ENCODE peak calls at places on chromosomes 4 and X, in nine cellular contexts. J is cardiac fibroblast; U is HEK293T; S is CD4-positive, alpha-beta T cell; D is activated CD4-positive, CD25-positive, alpha-beta regulatory T cell treated with anti-CD3 and anti-CD28 coated beads, Interleukin-2, amount 50 U/mL, for 72 hours; C is neural progenitor cell; O is COR-L47; X is neural crest cell; M is heart right ventricle. H is an unnamed sample.

GRCh38 chrX:153032397-153033118 is 23.7 kb upstream of the PNMA3 start:
- DNase-seq in J (peak; percentile 46), U (peak; percentile 82), S (peak; percentile 58), D (peak; percentile 83), C (peak; percentile 69), O (peak; percentile 35), X (peak; percentile 80), M (peak; percentile 79), H (peak; percentile 1)

GRCh38 chr4:60981534-60981933 is 218.6 kb upstream of the ADGRL3 start:
- DNase-seq in J (no peak), U (no peak), S (no peak), D (no peak), C (no peak), O (no peak), X (no peak), M (no peak), H (no peak)

GRCh38 chr4:73998040-73999011 is at the start of gene CXCL5:
- DNase-seq in J (peak; percentile 89), U (no peak), S (no peak), D (no peak), C (peak; percentile 78), O (no peak), X (peak; percentile 26), M (peak; percentile 26), H (no peak)

GRCh38 chrX:102651968-102652744 is 873 bp downstream of the GPRASP1 start:
- DNase-seq in J (peak; percentile 50), U (no peak), S (peak; percentile 49), D (peak; percentile 34), C (peak; percentile 41), O (peak; percentile 16), X (peak; percentile 6), M (no peak), H (no peak)

GRCh38 chrX:39705299-39705698 is 392.5 kb downstream of the BCOR start:
- DNase-seq in J (peak; percentile 92), U (peak; percentile 68), S (no peak), D (no peak), C (no peak), O (no peak), X (no peak), M (peak; percentile 67), H (peak; percentile 54)

GRCh38 chrX:128396601-128397000 is 344.4 kb upstream of the ACTRT1 start:
- DNase-seq in J (no peak), U (no peak), S (no peak), D (no peak), C (no peak), O (no peak), X (no peak), M (no peak), H (no peak)

GRCh38 chr4:74258949-74259348 is 49.3 kb upstream of the EPGN start:
- DNase-seq in J (peak; percentile 70), U (no peak), S (no peak), D (no peak), C (no peak), O (no peak), X (no peak), M (no peak), H (peak; percentile 50)

GRCh38 chr4:6910340-6910959 is 824 bp downstream of the TBC1D14 start:
- DNase-seq in J (no peak), U (peak; percentile 41), S (no peak), D (no peak), C (peak; percentile 57), O (no peak), X (no peak), M (no peak), H (no peak)

GRCh38 chrX:154534526-154535322 is 11.9 kb downstream of the G6PD start:
- DNase-seq in J (peak; percentile 83), U (peak; percentile 93), S (peak; percentile 82), D (peak; percentile 94), C (peak; percentile 92), O (peak; percentile 72), X (peak; percentile 85), M (peak; percentile 87), H (no peak)

GRCh38 chr4:74117024-74117534 is 18.1 kb upstream of the CXCL2 start:
- DNase-seq in J (peak; percentile 99), U (no peak), S (no peak), D (no peak), C (no peak), O (no peak), X (no peak), M (no peak), H (peak; percentile 86)

GRCh38 chr4:185559913-185560281 is 24.6 kb upstream of the PDLIM3 start:
- DNase-seq in J (peak; percentile 77), U (no peak), S (no peak), D (no peak), C (no peak), O (peak; percentile 2), X (no peak), M (no peak), H (no peak)

GRCh38 chr4:156362581-156362980 is 408.9 kb upstream of the CTSO start:
- DNase-seq in J (peak; percentile 25), U (no peak), S (no peak), D (no peak), C (no peak), O (no peak), X (no peak), M (no peak), H (no peak)

GRCh38 chrX:93874554-93874953 is 200.5 kb downstream of the FAM133A start:
- DNase-seq in J (peak; percentile 23), U (peak; percentile 17), S (no peak), D (no peak), C (peak; percentile 77), O (no peak), X (peak; percentile 65), M (no peak), H (peak; percentile 1)

GRCh38 chr4:122666527-122667245 is 45.8 kb upstream of the IL21 start:
- DNase-seq in J (peak; percentile 96), U (no peak), S (no peak), D (no peak), C (no peak), O (no peak), X (no peak), M (no peak), H (peak; percentile 76)

GRCh38 chr4:7893539-7893938 is 46.1 kb downstream of the AFAP1 start:
- DNase-seq in J (no peak), U (no peak), S (no peak), D (no peak), C (no peak), O (no peak), X (no peak), M (no peak), H (no peak)

GRCh38 chrX:38260231-38260630 is 39.6 kb upstream of the SRPX start:
- DNase-seq in J (peak; percentile 33), U (peak; percentile 68), S (no peak), D (no peak), C (peak; percentile 39), O (no peak), X (no peak), M (no peak), H (no peak)

GRCh38 chr4:102217345-102217744 is 127.9 kb downstream of the SLC39A8 start:
- DNase-seq in J (no peak), U (no peak), S (no peak), D (no peak), C (no peak), O (no peak), X (no peak), M (no peak), H (peak; percentile 83)

GRCh38 chr4:93066746-93067145 is 761.8 kb upstream of the ATOH1 start:
- DNase-seq in J (no peak), U (no peak), S (no peak), D (no peak), C (no peak), O (no peak), X (no peak), M (no peak), H (no peak)

GRCh38 chr4:57102050-57102564 is 8.1 kb downstream of the IGFBP7 start:
- DNase-seq in J (peak; percentile 100), U (no peak), S (no peak), D (no peak), C (no peak), O (no peak), X (no peak), M (peak; percentile 45), H (no peak)

GRCh38 chr4:6687947-6688878 is 5.5 kb upstream of the S100P start:
- DNase-seq in J (no peak), U (no peak), S (no peak), D (no peak), C (no peak), O (no peak), X (no peak), M (no peak), H (peak; percentile 92)

GRCh38 chr4:31045724-31046318 is 325.7 kb downstream of the PCDH7 start:
- DNase-seq in J (peak; percentile 32), U (peak; percentile 5), S (no peak), D (no peak), C (no peak), O (peak; percentile 63), X (no peak), M (no peak), H (peak; percentile 45)

GRCh38 chrX:41933546-41933945 is 10.2 kb upstream of the CASK start:
- DNase-seq in J (no peak), U (no peak), S (no peak), D (no peak), C (no peak), O (no peak), X (no peak), M (no peak), H (no peak)

GRCh38 chr4:63348735-63349673 is 1060.2 kb downstream of the TECRL start:
- DNase-seq in J (no peak), U (no peak), S (no peak), D (no peak), C (no peak), O (no peak), X (no peak), M (peak; percentile 6), H (no peak)

GRCh38 chr4:68249434-68249833 is 3.9 kb upstream of the TMPRSS11B start:
- DNase-seq in J (no peak), U (no peak), S (no peak), D (no peak), C (no peak), O (no peak), X (no peak), M (no peak), H (no peak)

GRCh38 chr4:140937866-140938265 is 181.7 kb upstream of the TBC1D9 start:
- DNase-seq in J (peak; percentile 91), U (no peak), S (no peak), D (no peak), C (no peak), O (no peak), X (no peak), M (no peak), H (no peak)

GRCh38 chr4:98446499-98447375 is 185.6 kb downstream of the RAP1GDS1 start:
- DNase-seq in J (peak; percentile 64), U (no peak), S (peak; percentile 49), D (peak; percentile 47), C (no peak), O (no peak), X (no peak), M (no peak), H (no peak)